ENCODE peak calls at places on chromosomes 5 and 9, in six cellular contexts. V is activated T-helper 1 cell treated with Interleukin-2 at 50 U/mL for 16 hours; C is tibial nerve; M is amniotic stem cell; J is stimulated activated CD4-positive, alpha-beta T cell treated with anti-CD3 and anti-CD28 coated beads, Interleukin-1b, Interleukin-23, amount 100 ng/mL, for 4 hours; P is astrocyte. R is an unnamed sample.
A peak's percentile ranks its signal among the peaks of the same experiment; 100 is the strongest.

GRCh38 chr5:138160706-138161105 is 17.7 kb downstream of the BRD8 start:
- DNase-seq in M (no peak), P (no peak), C (no peak), V (no peak), J (no peak), R (no peak)

GRCh38 chr5:107523019-107523680 is 147.6 kb downstream of the EFNA5 start:
- DNase-seq in C (no peak), V (no peak), P (no peak), M (no peak), J (no peak), R (no peak)

GRCh38 chr9:133954862-133955529 is 37.1 kb downstream of the VAV2 start:
- DNase-seq in V (peak; percentile 7), M (no peak), J (peak; percentile 18), P (no peak), C (no peak), R (no peak)

GRCh38 chr5:146662229-146662628 is 146.2 kb upstream of the GPR151 start:
- DNase-seq in J (peak; percentile 12), C (no peak), V (no peak), P (no peak), M (no peak), R (no peak)

GRCh38 chr5:15789661-15790060 is 289.7 kb downstream of the FBXL7 start:
- DNase-seq in P (peak; percentile 32), M (no peak), V (no peak), J (no peak), C (no peak), R (no peak)

GRCh38 chr5:1910861-1911772 is 28.4 kb upstream of the IRX4 start:
- DNase-seq in J (no peak), M (no peak), V (no peak), P (no peak), C (no peak), R (no peak)

GRCh38 chr5:74517700-74518099 is 122.8 kb downstream of the ENC1 start:
- DNase-seq in V (no peak), M (peak; percentile 74), J (no peak), C (no peak), P (peak; percentile 89), R (no peak)

GRCh38 chr5:19739691-19740090 is 248.3 kb downstream of the CDH18 start:
- DNase-seq in J (no peak), V (no peak), P (no peak), M (no peak), C (no peak), R (no peak)

GRCh38 chr9:101247297-101247696 is 137.5 kb downstream of the BAAT start:
- DNase-seq in J (no peak), C (no peak), M (no peak), V (no peak), P (no peak), R (no peak)

GRCh38 chr9:86809968-86810367 is 137.3 kb downstream of the GAS1 start:
- DNase-seq in P (no peak), C (no peak), M (no peak), V (no peak), J (no peak), R (no peak)

GRCh38 chr5:112436139-112436538 is 17.1 kb upstream of the EPB41L4A start:
- DNase-seq in J (no peak), C (no peak), M (no peak), P (no peak), V (no peak), R (no peak)

GRCh38 chr5:142506046-142506445 is 179.8 kb downstream of the FGF1 start:
- DNase-seq in V (no peak), J (no peak), M (no peak), P (peak; percentile 75), C (no peak), R (no peak)

GRCh38 chr5:119470851-119471451 is 18.7 kb downstream of the HSD17B4 start:
- DNase-seq in J (no peak), V (no peak), M (no peak), C (no peak), P (peak; percentile 26), R (no peak)

GRCh38 chr9:81656004-81656403 is 33.3 kb downstream of the TLE1 start:
- DNase-seq in V (no peak), P (no peak), J (no peak), C (no peak), M (no peak), R (no peak)

GRCh38 chr5:134146651-134147544 is 29.9 kb downstream of the SKP1 start:
- DNase-seq in C (no peak), V (no peak), J (no peak), P (no peak), M (no peak), R (no peak)

GRCh38 chr9:132372177-132373095 is 17.6 kb upstream of the SETX start:
- DNase-seq in J (no peak), V (no peak), P (no peak), M (no peak), C (peak; percentile 17), R (no peak)

GRCh38 chr5:17828709-17829108 is 194.4 kb downstream of the TAF11L14 start:
- DNase-seq in J (no peak), P (peak; percentile 6), M (no peak), V (no peak), C (no peak), R (no peak)

GRCh38 chr5:141615991-141616715 is 2.6 kb downstream of the DIAPH1 start:
- DNase-seq in M (no peak), J (no peak), C (no peak), P (no peak), V (no peak), R (no peak)

GRCh38 chr9:70883056-70883455 is 238.4 kb downstream of the TRPM3 start:
- DNase-seq in P (peak; percentile 47), M (no peak), J (no peak), V (no peak), C (no peak), R (no peak)

GRCh38 chr5:151684690-151685361 is 1.9 kb downstream of the SPARC start:
- DNase-seq in M (peak; percentile 93), C (no peak), V (no peak), P (peak; percentile 95), J (no peak), R (no peak)

GRCh38 chr5:58794875-58795274 is 212.0 kb downstream of the RAB3C start:
- DNase-seq in M (no peak), V (no peak), J (no peak), C (no peak), P (no peak), R (no peak)

GRCh38 chr5:152462021-152462721 is 57.1 kb upstream of the NMUR2 start:
- DNase-seq in C (no peak), P (no peak), V (no peak), M (no peak), J (no peak), R (no peak)

GRCh38 chr5:133682496-133682895 is 70.2 kb upstream of the FSTL4 start:
- DNase-seq in V (no peak), P (no peak), C (no peak), M (no peak), J (no peak), R (no peak)

GRCh38 chr5:178080618-178081410 is 32.5 kb upstream of the N4BP3 start:
- DNase-seq in C (no peak), P (no peak), V (no peak), J (no peak), M (no peak), R (no peak)

GRCh38 chr9:95815153-95815552 is 60.3 kb upstream of the ERCC6L2 start:
- DNase-seq in C (no peak), P (peak; percentile 52), J (no peak), V (no peak), M (no peak), R (no peak)

R was measured in T-helper 17 cell.